ENCODE peak calls at places on chromosome 18, in four cellular contexts. One of them, this sample, is unnamed.

GRCh38 chr18:48270929-48271328 is 138.3 kb downstream of the ZBTB7C start:
- DNase-seq in effector memory CD4-positive, alpha-beta T cell: no peak
- DNase-seq in endodermal cell: no peak
- DNase-seq in naive thymus-derived CD4-positive, alpha-beta T cell: no peak
- DNase-seq in this sample: peak; percentile 36

GRCh38 chr18:63320690-63321265 is 1.2 kb upstream of the BCL2 start:
- DNase-seq in naive thymus-derived CD4-positive, alpha-beta T cell: peak; percentile 38
- DNase-seq in effector memory CD4-positive, alpha-beta T cell: peak; percentile 27
- DNase-seq in endodermal cell: peak; percentile 76
- DNase-seq in this sample: peak; percentile 83

GRCh38 chr18:24208270-24209035 is 69.6 kb downstream of the CABYR start:
- DNase-seq in naive thymus-derived CD4-positive, alpha-beta T cell: no peak
- DNase-seq in endodermal cell: no peak
- DNase-seq in effector memory CD4-positive, alpha-beta T cell: no peak
- DNase-seq in this sample: no peak

GRCh38 chr18:51195086-51195601 is 2.3 kb downstream of the MEX3C start:
- DNase-seq in endodermal cell: no peak
- DNase-seq in naive thymus-derived CD4-positive, alpha-beta T cell: peak; percentile 20
- DNase-seq in effector memory CD4-positive, alpha-beta T cell: no peak
- DNase-seq in this sample: no peak

GRCh38 chr18:48791636-48792105 is 159.1 kb downstream of the SMAD7 start:
- DNase-seq in effector memory CD4-positive, alpha-beta T cell: no peak
- DNase-seq in endodermal cell: peak; percentile 23
- DNase-seq in naive thymus-derived CD4-positive, alpha-beta T cell: no peak
- DNase-seq in this sample: no peak

GRCh38 chr18:22613788-22614187 is 196.1 kb upstream of the CTAGE1 start:
- DNase-seq in naive thymus-derived CD4-positive, alpha-beta T cell: no peak
- DNase-seq in endodermal cell: no peak
- DNase-seq in effector memory CD4-positive, alpha-beta T cell: no peak
- DNase-seq in this sample: no peak

GRCh38 chr18:48711651-48712486 is 173.0 kb downstream of the CTIF start:
- DNase-seq in naive thymus-derived CD4-positive, alpha-beta T cell: peak; percentile 18
- DNase-seq in endodermal cell: peak; percentile 79
- DNase-seq in effector memory CD4-positive, alpha-beta T cell: no peak
- DNase-seq in this sample: no peak

GRCh38 chr18:35635171-35635570 is 53.6 kb downstream of the GALNT1 start:
- DNase-seq in endodermal cell: no peak
- DNase-seq in naive thymus-derived CD4-positive, alpha-beta T cell: no peak
- DNase-seq in effector memory CD4-positive, alpha-beta T cell: no peak
- DNase-seq in this sample: no peak

GRCh38 chr18:69935319-69936190 is 12.1 kb downstream of the CD226 start:
- DNase-seq in effector memory CD4-positive, alpha-beta T cell: peak; percentile 76
- DNase-seq in endodermal cell: peak; percentile 78
- DNase-seq in naive thymus-derived CD4-positive, alpha-beta T cell: peak; percentile 85
- DNase-seq in this sample: peak; percentile 41

DNA sequence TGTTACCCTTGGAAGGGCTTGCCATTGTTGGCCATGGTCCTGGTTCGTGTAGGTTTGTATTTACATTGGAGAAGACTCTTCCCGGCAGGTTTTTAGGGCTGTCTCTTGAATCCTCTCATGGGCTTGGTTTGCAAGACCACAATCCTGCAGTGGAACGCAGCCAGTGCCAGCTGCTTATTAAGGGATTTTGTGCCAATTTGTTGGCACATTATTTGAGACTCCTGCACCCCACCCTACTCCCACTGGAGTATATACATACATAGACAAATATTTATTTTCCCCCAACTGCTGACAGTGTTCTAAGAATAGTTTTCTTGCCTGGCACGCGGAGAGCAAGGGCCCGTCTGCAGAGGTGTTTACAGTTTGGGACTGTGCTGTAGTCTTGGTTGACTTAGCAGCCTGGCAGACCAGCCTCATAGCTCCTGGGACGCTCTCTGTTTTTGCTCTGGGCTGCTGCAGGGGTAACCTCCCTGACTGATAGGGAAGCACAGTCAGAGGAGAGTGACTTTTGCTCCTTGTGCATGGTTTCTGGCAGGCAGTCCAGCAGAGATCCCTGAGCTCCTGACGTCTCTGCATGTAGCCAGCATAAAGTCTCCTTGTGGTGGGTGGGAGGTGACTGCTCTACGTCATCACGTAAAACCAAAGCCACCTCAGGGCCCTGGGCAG is 1.9 kb downstream of the LDLRAD4 start:
- DNase-seq in naive thymus-derived CD4-positive, alpha-beta T cell: no peak
- DNase-seq in endodermal cell: peak; percentile 47
- DNase-seq in effector memory CD4-positive, alpha-beta T cell: no peak
- DNase-seq in this sample: peak; percentile 47
- H3K4me3 ChIP-seq in naive thymus-derived CD4-positive, alpha-beta T cell: no peak overlapping the region
- H3K4me3 ChIP-seq in endodermal cell: no peak overlapping the region
- H3K4me3 ChIP-seq in effector memory CD4-positive, alpha-beta T cell: no peak overlapping the region
- H3K4me3 ChIP-seq in this sample: no peak overlapping the region

GRCh38 chr18:14914771-14915170 is 166.8 kb downstream of the ANKRD30B start:
- DNase-seq in endodermal cell: no peak
- DNase-seq in naive thymus-derived CD4-positive, alpha-beta T cell: no peak
- DNase-seq in effector memory CD4-positive, alpha-beta T cell: no peak
- DNase-seq in this sample: no peak
- H3K9me3 ChIP-seq in endodermal cell: peaks cover 82% of the 10 kb centered on the region
- H3K9me3 ChIP-seq in naive thymus-derived CD4-positive, alpha-beta T cell: no peaks in the 10 kb centered on the region
- H3K9me3 ChIP-seq in effector memory CD4-positive, alpha-beta T cell: no peaks in the 10 kb centered on the region
- H3K9me3 ChIP-seq in this sample: no peaks in the 10 kb centered on the region

GRCh38 chr18:9730786-9731185 is 22.7 kb downstream of the RAB31 start:
- DNase-seq in naive thymus-derived CD4-positive, alpha-beta T cell: no peak
- DNase-seq in effector memory CD4-positive, alpha-beta T cell: no peak
- DNase-seq in endodermal cell: no peak
- DNase-seq in this sample: no peak
- H3K4me3 ChIP-seq in naive thymus-derived CD4-positive, alpha-beta T cell: no peak overlapping the region
- H3K4me3 ChIP-seq in effector memory CD4-positive, alpha-beta T cell: no peak overlapping the region
- H3K4me3 ChIP-seq in endodermal cell: no peak overlapping the region
- H3K4me3 ChIP-seq in this sample: no peak overlapping the region

GRCh38 chr18:78659748-78660147 is 319.9 kb upstream of the SALL3 start:
- DNase-seq in naive thymus-derived CD4-positive, alpha-beta T cell: no peak
- DNase-seq in endodermal cell: peak; percentile 86
- DNase-seq in effector memory CD4-positive, alpha-beta T cell: no peak
- DNase-seq in this sample: peak; percentile 35

GRCh38 chr18:78660311-78660710 is 319.3 kb upstream of the SALL3 start:
- DNase-seq in effector memory CD4-positive, alpha-beta T cell: no peak
- DNase-seq in endodermal cell: no peak
- DNase-seq in naive thymus-derived CD4-positive, alpha-beta T cell: no peak
- DNase-seq in this sample: no peak

GRCh38 chr18:78662879-78663278 is 316.7 kb upstream of the SALL3 start:
- DNase-seq in effector memory CD4-positive, alpha-beta T cell: no peak
- DNase-seq in naive thymus-derived CD4-positive, alpha-beta T cell: no peak
- DNase-seq in endodermal cell: no peak
- DNase-seq in this sample: no peak

GRCh38 chr18:78659057-78659456 is 320.6 kb upstream of the SALL3 start:
- DNase-seq in effector memory CD4-positive, alpha-beta T cell: no peak
- DNase-seq in naive thymus-derived CD4-positive, alpha-beta T cell: no peak
- DNase-seq in endodermal cell: no peak
- DNase-seq in this sample: no peak

GRCh38 chr18:78661316-78661715 is 318.3 kb upstream of the SALL3 start:
- DNase-seq in endodermal cell: no peak
- DNase-seq in naive thymus-derived CD4-positive, alpha-beta T cell: no peak
- DNase-seq in effector memory CD4-positive, alpha-beta T cell: no peak
- DNase-seq in this sample: no peak
- H3K9me3 ChIP-seq in endodermal cell: no peaks in the 10 kb centered on the region
- H3K9me3 ChIP-seq in naive thymus-derived CD4-positive, alpha-beta T cell: no peaks in the 10 kb centered on the region
- H3K9me3 ChIP-seq in effector memory CD4-positive, alpha-beta T cell: no peaks in the 10 kb centered on the region
- H3K9me3 ChIP-seq in this sample: no peaks in the 10 kb centered on the region

DNA sequence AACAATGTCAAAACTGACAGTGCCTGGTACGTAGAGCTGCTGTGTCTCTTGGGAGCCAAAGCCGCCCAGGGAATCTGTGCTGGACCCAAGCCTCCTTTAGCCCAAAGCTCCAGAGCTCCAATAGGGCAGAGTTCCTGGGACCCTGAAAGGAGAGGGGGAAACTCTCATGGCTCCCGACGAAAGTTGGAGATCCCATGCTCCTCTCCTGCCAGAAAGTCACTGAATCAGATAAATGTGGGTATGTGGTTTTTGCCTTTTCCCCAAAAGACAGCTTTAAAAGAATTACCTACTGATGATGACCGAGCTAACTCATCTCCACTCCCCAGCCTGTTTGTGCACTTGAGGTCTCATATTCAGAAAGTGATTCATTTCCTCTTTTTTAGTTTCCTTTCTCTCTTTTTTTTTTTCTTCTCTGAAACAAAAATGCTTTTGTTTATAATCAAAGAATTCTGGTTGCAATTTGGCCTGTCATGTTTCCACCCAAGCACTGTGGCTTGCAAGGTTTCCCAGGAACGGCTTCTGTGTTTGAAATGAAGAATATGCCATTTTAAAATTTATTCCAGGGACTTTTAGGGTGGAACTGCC is 14.1 kb upstream of the PMAIP1 start:
- DNase-seq in effector memory CD4-positive, alpha-beta T cell: peak; percentile 18
- DNase-seq in endodermal cell: no peak
- DNase-seq in naive thymus-derived CD4-positive, alpha-beta T cell: no peak
- DNase-seq in this sample: no peak
- H3K4me3 ChIP-seq in effector memory CD4-positive, alpha-beta T cell: no peak overlapping the region
- H3K4me3 ChIP-seq in endodermal cell: no peak overlapping the region
- H3K4me3 ChIP-seq in naive thymus-derived CD4-positive, alpha-beta T cell: no peak overlapping the region
- H3K4me3 ChIP-seq in this sample: no peak overlapping the region